ENCODE peak calls at places on chromosome 22, in four cellular contexts. D is endothelial cell of umbilical vein, P is COLO829, W is GM10248. E is an unnamed sample.

GRCh38 chr22:30192427-30192826 is 54.1 kb downstream of the LIF start:
- DNase-seq in W (peak), P (no peak), D (peak), E (no peak)

GRCh38 chr22:23532756-23533155 is 47.3 kb downstream of the IGLL1 start:
- DNase-seq in D (no peak), W (no peak), P (no peak), E (no peak)

GRCh38 chr22:30649430-30650007 is 13.9 kb downstream of the SLC35E4 start:
- DNase-seq in W (peak), P (no peak), D (peak), E (peak)

GRCh38 chr22:25120093-25120561 is 79.5 kb upstream of the CRYBB3 start:
- DNase-seq in D (peak), P (peak), W (no peak), E (no peak)

GRCh38 chr22:50696251-50696798 is 23.7 kb downstream of the SHANK3 start:
- DNase-seq in W (no peak), P (no peak), D (no peak), E (no peak)

GRCh38 chr22:37222440-37222971 is 10.2 kb upstream of the SSTR3 start:
- DNase-seq in D (no peak), P (no peak), W (no peak), E (no peak)

GRCh38 chr22:31346733-31347250 is 646 bp upstream of the PATZ1 start:
- DNase-seq in D (peak), W (peak), P (peak), E (no peak)

GRCh38 chr22:27386186-27386585 is 415.4 kb downstream of the MN1 start:
- DNase-seq in P (no peak), W (no peak), D (no peak), E (no peak)

GRCh38 chr22:37184816-37185541 is 3.1 kb downstream of the C1QTNF6 start:
- DNase-seq in D (no peak), P (no peak), W (no peak), E (no peak)

GRCh38 chr22:41285441-41285819 is 557 bp downstream of the RANGAP1 start:
- DNase-seq in P (peak), W (peak), D (peak), E (peak)

GRCh38 chr22:39528080-39528661 is 4.4 kb downstream of the RPS19BP1 start:
- DNase-seq in D (no peak), W (no peak), P (no peak), E (no peak)

GRCh38 chr22:42511401-42511891 is 8.2 kb downstream of the RRP7A start:
- DNase-seq in D (no peak), W (no peak), P (no peak), E (no peak)

GRCh38 chr22:35538801-35539321 is 1.8 kb upstream of the RASD2 start:
- DNase-seq in W (peak), P (no peak), D (no peak), E (no peak)

GRCh38 chr22:44200855-44201550 is 20.3 kb downstream of the PARVG start:
- DNase-seq in P (no peak), W (no peak), D (no peak), E (no peak)

GRCh38 chr22:44309137-44309536 is 3.6 kb downstream of the SHISAL1 start:
- DNase-seq in D (peak), P (peak), W (no peak), E (no peak)

GRCh38 chr22:24429411-24430365 is 2.3 kb downstream of the ADORA2A start:
- DNase-seq in W (peak), P (no peak), D (peak), E (peak)

GRCh38 chr22:29345932-29346331 is 30.4 kb upstream of the RASL10A start:
- DNase-seq in D (no peak), P (no peak), W (no peak), E (no peak)

GRCh38 chr22:25348391-25348790 is 129.0 kb downstream of the CRYBB2 start:
- DNase-seq in P (no peak), D (no peak), W (no peak), E (no peak)

GRCh38 chr22:20249797-20250354 is 18.2 kb downstream of the RTN4R start:
- DNase-seq in D (peak), W (no peak), P (no peak), E (no peak)

GRCh38 chr22:28795932-28796856 is 4.2 kb downstream of the XBP1 start:
- DNase-seq in D (no peak), W (no peak), P (no peak), E (no peak)

GRCh38 chr22:31867386-31868153 is 76.8 kb upstream of the YWHAH start:
- DNase-seq in P (no peak), D (no peak), W (no peak), E (no peak)

GRCh38 chr22:38069372-38070249 is 12.4 kb downstream of the PICK1 start:
- DNase-seq in W (no peak), D (peak), P (peak), E (no peak)

GRCh38 chr22:37930270-37930951 is 23.0 kb downstream of the C22orf23 start:
- DNase-seq in D (no peak), P (no peak), W (no peak), E (no peak)

GRCh38 chr22:27124336-27125023 is 467.1 kb downstream of the MIAT start:
- DNase-seq in W (no peak), P (no peak), D (no peak), E (no peak)

GRCh38 chr22:38465673-38466490 is 2.0 kb upstream of the KDELR3 start:
- DNase-seq in D (no peak), P (no peak), W (no peak), E (no peak)

GRCh38 chr22:23883658-23884057 is 10.5 kb upstream of the MIF start:
- DNase-seq in W (no peak), D (no peak), P (no peak), E (no peak)

GRCh38 chr22:35477911-35478582 is 62.6 kb upstream of the RASD2 start:
- DNase-seq in P (peak), W (no peak), D (peak), E (no peak)

GRCh38 chr22:30538280-30538679 is 8.3 kb downstream of the SEC14L6 start:
- DNase-seq in D (no peak), W (no peak), P (no peak), E (no peak)

GRCh38 chr22:41904450-41905410 is 10.1 kb downstream of the SHISA8 start:
- DNase-seq in P (no peak), W (no peak), D (no peak), E (no peak)

GRCh38 chr22:45972091-45972867 is 4.7 kb downstream of the WNT7B start:
- DNase-seq in W (no peak), P (no peak), D (no peak), E (no peak)

GRCh38 chr22:37547249-37547741 is 13.0 kb upstream of the CDC42EP1 start:
- DNase-seq in P (no peak), W (no peak), D (no peak), E (no peak)

GRCh38 chr22:31929126-31929928 is 15.0 kb upstream of the YWHAH start:
- DNase-seq in P (no peak), D (no peak), W (no peak), E (no peak)

GRCh38 chr22:49935561-49935960 is 17.1 kb downstream of the CRELD2 start:
- DNase-seq in W (peak), P (no peak), D (no peak), E (no peak)

E was measured in stimulated activated CD4-positive, alpha-beta T cell treated with anti-CD3 and anti-CD28 coated beads, TNF-alpha, amount 100 ng/mL, for 1 hour.